ENCODE peak calls at places on chromosomes 11 and 22, in six cellular contexts. One of them, this sample, is unnamed.

GRCh38 chr11:61702701-61703312 is 22.6 kb downstream of the DAGLA start:
- DNase-seq in tibial nerve: no peak
- DNase-seq in activated naive CD4-positive, alpha-beta T cell: no peak
- DNase-seq in activated T-cell treated with anti-CD3 and anti-CD28 coated beads for 1 hour: no peak
- DNase-seq in AG08396: no peak
- DNase-seq in fibroblast of the aortic adventitia: no peak
- DNase-seq in this sample: no peak

GRCh38 chr11:15923169-15923568 is 433.2 kb downstream of the SOX6 start:
- DNase-seq in tibial nerve: no peak
- DNase-seq in activated naive CD4-positive, alpha-beta T cell: no peak
- DNase-seq in activated T-cell treated with anti-CD3 and anti-CD28 coated beads for 1 hour: no peak
- DNase-seq in AG08396: no peak
- DNase-seq in fibroblast of the aortic adventitia: no peak
- DNase-seq in this sample: no peak

GRCh38 chr22:43152355-43153071 is 1.2 kb downstream of the TSPO start:
- DNase-seq in tibial nerve: peak; percentile 39
- DNase-seq in activated naive CD4-positive, alpha-beta T cell: no peak
- DNase-seq in activated T-cell treated with anti-CD3 and anti-CD28 coated beads for 1 hour: peak; percentile 51
- DNase-seq in AG08396: peak; percentile 75
- DNase-seq in fibroblast of the aortic adventitia: peak; percentile 56
- DNase-seq in this sample: no peak

GRCh38 chr11:64037027-64037633 is 1.4 kb downstream of the FLRT1 start:
- DNase-seq in tibial nerve: no peak
- DNase-seq in activated naive CD4-positive, alpha-beta T cell: no peak
- DNase-seq in activated T-cell treated with anti-CD3 and anti-CD28 coated beads for 1 hour: no peak
- DNase-seq in AG08396: no peak
- DNase-seq in fibroblast of the aortic adventitia: no peak
- DNase-seq in this sample: no peak

GRCh38 chr22:40951795-40952602 is 821 bp downstream of the RBX1 start:
- DNase-seq in tibial nerve: no peak
- DNase-seq in activated naive CD4-positive, alpha-beta T cell: no peak
- DNase-seq in activated T-cell treated with anti-CD3 and anti-CD28 coated beads for 1 hour: no peak
- DNase-seq in AG08396: peak; percentile 11
- DNase-seq in fibroblast of the aortic adventitia: no peak
- DNase-seq in this sample: no peak

GRCh38 chr11:64245797-64246623 is 733 bp downstream of the PPP1R14B start:
- DNase-seq in tibial nerve: peak; percentile 58
- DNase-seq in activated naive CD4-positive, alpha-beta T cell: peak; percentile 57
- DNase-seq in activated T-cell treated with anti-CD3 and anti-CD28 coated beads for 1 hour: peak; percentile 53
- DNase-seq in AG08396: peak; percentile 88
- DNase-seq in fibroblast of the aortic adventitia: peak; percentile 84
- DNase-seq in this sample: no peak

GRCh38 chr22:43828711-43829447 is 16.8 kb upstream of the EFCAB6 start:
- DNase-seq in tibial nerve: peak; percentile 69
- DNase-seq in activated naive CD4-positive, alpha-beta T cell: no peak
- DNase-seq in activated T-cell treated with anti-CD3 and anti-CD28 coated beads for 1 hour: no peak
- DNase-seq in AG08396: peak; percentile 71
- DNase-seq in fibroblast of the aortic adventitia: peak; percentile 94
- DNase-seq in this sample: no peak

GRCh38 chr11:911031-911889 is 650 bp upstream of the CHID1 start:
- DNase-seq in tibial nerve: no peak
- DNase-seq in activated naive CD4-positive, alpha-beta T cell: no peak
- DNase-seq in activated T-cell treated with anti-CD3 and anti-CD28 coated beads for 1 hour: peak; percentile 9
- DNase-seq in AG08396: peak; percentile 78
- DNase-seq in fibroblast of the aortic adventitia: peak; percentile 49
- DNase-seq in this sample: peak; percentile 18

GRCh38 chr22:49333206-49333605 is 494.5 kb downstream of the BRD1 start:
- DNase-seq in tibial nerve: no peak
- DNase-seq in activated naive CD4-positive, alpha-beta T cell: no peak
- DNase-seq in activated T-cell treated with anti-CD3 and anti-CD28 coated beads for 1 hour: no peak
- DNase-seq in AG08396: no peak
- DNase-seq in fibroblast of the aortic adventitia: no peak
- DNase-seq in this sample: no peak

GRCh38 chr11:41920374-41920773 is 460.9 kb upstream of the LRRC4C start:
- DNase-seq in tibial nerve: no peak
- DNase-seq in activated naive CD4-positive, alpha-beta T cell: no peak
- DNase-seq in activated T-cell treated with anti-CD3 and anti-CD28 coated beads for 1 hour: no peak
- DNase-seq in AG08396: no peak
- DNase-seq in fibroblast of the aortic adventitia: no peak
- DNase-seq in this sample: no peak

GRCh38 chr11:46121724-46122477 is 647 bp upstream of the PHF21A start:
- DNase-seq in tibial nerve: peak; percentile 65
- DNase-seq in activated naive CD4-positive, alpha-beta T cell: peak; percentile 59
- DNase-seq in activated T-cell treated with anti-CD3 and anti-CD28 coated beads for 1 hour: peak; percentile 56
- DNase-seq in AG08396: peak; percentile 82
- DNase-seq in fibroblast of the aortic adventitia: peak; percentile 95
- DNase-seq in this sample: peak; percentile 65

GRCh38 chr22:47333625-47334024 is 571.2 kb downstream of the TBC1D22A start:
- DNase-seq in tibial nerve: no peak
- DNase-seq in activated naive CD4-positive, alpha-beta T cell: no peak
- DNase-seq in activated T-cell treated with anti-CD3 and anti-CD28 coated beads for 1 hour: no peak
- DNase-seq in AG08396: peak; percentile 20
- DNase-seq in fibroblast of the aortic adventitia: peak; percentile 72
- DNase-seq in this sample: no peak

GRCh38 chr11:8744423-8744822 is 61.8 kb downstream of the RPL27A start:
- DNase-seq in tibial nerve: no peak
- DNase-seq in activated naive CD4-positive, alpha-beta T cell: no peak
- DNase-seq in activated T-cell treated with anti-CD3 and anti-CD28 coated beads for 1 hour: no peak
- DNase-seq in AG08396: no peak
- DNase-seq in fibroblast of the aortic adventitia: no peak
- DNase-seq in this sample: no peak

GRCh38 chr11:99773646-99774045 is 752.9 kb downstream of the CNTN5 start:
- DNase-seq in tibial nerve: no peak
- DNase-seq in activated naive CD4-positive, alpha-beta T cell: no peak
- DNase-seq in activated T-cell treated with anti-CD3 and anti-CD28 coated beads for 1 hour: no peak
- DNase-seq in AG08396: no peak
- DNase-seq in fibroblast of the aortic adventitia: no peak
- DNase-seq in this sample: no peak

GRCh38 chr11:32420937-32421532 is 14.3 kb downstream of the WT1 start:
- DNase-seq in tibial nerve: no peak
- DNase-seq in activated naive CD4-positive, alpha-beta T cell: no peak
- DNase-seq in activated T-cell treated with anti-CD3 and anti-CD28 coated beads for 1 hour: no peak
- DNase-seq in AG08396: no peak
- DNase-seq in fibroblast of the aortic adventitia: no peak
- DNase-seq in this sample: no peak

GRCh38 chr11:60005360-60005759 is 11.6 kb upstream of the OOSP4B start:
- DNase-seq in tibial nerve: no peak
- DNase-seq in activated naive CD4-positive, alpha-beta T cell: no peak
- DNase-seq in activated T-cell treated with anti-CD3 and anti-CD28 coated beads for 1 hour: no peak
- DNase-seq in AG08396: no peak
- DNase-seq in fibroblast of the aortic adventitia: no peak
- DNase-seq in this sample: no peak

GRCh38 chr22:39960791-39961746 is 872 bp downstream of the TMA7B start:
- DNase-seq in tibial nerve: no peak
- DNase-seq in activated naive CD4-positive, alpha-beta T cell: no peak
- DNase-seq in activated T-cell treated with anti-CD3 and anti-CD28 coated beads for 1 hour: peak; percentile 29
- DNase-seq in AG08396: peak; percentile 55
- DNase-seq in fibroblast of the aortic adventitia: peak; percentile 81
- DNase-seq in this sample: no peak

GRCh38 chr11:9565822-9566560 is 7.5 kb upstream of the WEE1 start:
- DNase-seq in tibial nerve: peak; percentile 11
- DNase-seq in activated naive CD4-positive, alpha-beta T cell: no peak
- DNase-seq in activated T-cell treated with anti-CD3 and anti-CD28 coated beads for 1 hour: peak; percentile 16
- DNase-seq in AG08396: peak; percentile 86
- DNase-seq in fibroblast of the aortic adventitia: peak; percentile 100
- DNase-seq in this sample: no peak

GRCh38 chr22:24389680-24390079 is 37.7 kb upstream of the ADORA2A start:
- DNase-seq in tibial nerve: no peak
- DNase-seq in activated naive CD4-positive, alpha-beta T cell: no peak
- DNase-seq in activated T-cell treated with anti-CD3 and anti-CD28 coated beads for 1 hour: no peak
- DNase-seq in AG08396: no peak
- DNase-seq in fibroblast of the aortic adventitia: no peak
- DNase-seq in this sample: no peak

GRCh38 chr11:107898270-107898669 is 30.0 kb upstream of the RAB39A start:
- DNase-seq in tibial nerve: no peak
- DNase-seq in activated naive CD4-positive, alpha-beta T cell: no peak
- DNase-seq in activated T-cell treated with anti-CD3 and anti-CD28 coated beads for 1 hour: no peak
- DNase-seq in AG08396: peak; percentile 53
- DNase-seq in fibroblast of the aortic adventitia: peak; percentile 74
- DNase-seq in this sample: no peak

GRCh38 chr11:65615950-65616574 is 486 bp downstream of the PCNX3 start:
- DNase-seq in tibial nerve: no peak
- DNase-seq in activated naive CD4-positive, alpha-beta T cell: no peak
- DNase-seq in activated T-cell treated with anti-CD3 and anti-CD28 coated beads for 1 hour: no peak
- DNase-seq in AG08396: peak; percentile 85
- DNase-seq in fibroblast of the aortic adventitia: no peak
- DNase-seq in this sample: no peak